ENCODE peak calls at places on chromosomes 6 and 20, in eight cellular contexts. M, H, X, Y, F, D, O and B are unnamed samples.

GRCh38 chr6:56279346-56280080 is 32.1 kb upstream of the COL21A1 start:
- DNase-seq in M (no peak), H (peak), X (no peak), Y (no peak), F (peak), D (no peak), O (no peak), B (no peak)

GRCh38 chr20:15297059-15297875 is 959.9 kb upstream of the FLRT3 start:
- DNase-seq in M (no peak), H (no peak), X (no peak), Y (no peak), F (no peak), D (no peak), O (no peak), B (no peak)

GRCh38 chr20:43138061-43138860 is 51.4 kb downstream of the PTPRT start:
- DNase-seq in M (no peak), H (peak), X (no peak), Y (no peak), F (no peak), D (no peak), O (no peak), B (no peak)

GRCh38 chr6:143689852-143690251 is 12.1 kb downstream of the PHACTR2 start:
- DNase-seq in M (no peak), H (no peak), X (no peak), Y (no peak), F (no peak), D (no peak), O (no peak), B (no peak)

GRCh38 chr6:163554663-163555062 is 140.1 kb downstream of the QKI start:
- DNase-seq in M (peak), H (peak), X (peak), Y (peak), F (peak), D (no peak), O (peak), B (peak)

GRCh38 chr6:44219053-44219814 is 2.5 kb downstream of the MYMX start:
- DNase-seq in M (peak), H (peak), X (no peak), Y (peak), F (no peak), D (no peak), O (peak), B (peak)

GRCh38 chr6:12335717-12336116 is 45.6 kb downstream of the EDN1 start:
- DNase-seq in M (no peak), H (no peak), X (no peak), Y (peak), F (no peak), D (no peak), O (no peak), B (no peak)

GRCh38 chr6:106547961-106548453 is 81.3 kb downstream of the RTN4IP1 start:
- DNase-seq in M (no peak), H (peak), X (no peak), Y (peak), F (peak), D (no peak), O (no peak), B (no peak)

GRCh38 chr20:14220986-14221385 is 116.4 kb downstream of the FLRT3 start:
- DNase-seq in M (no peak), H (no peak), X (no peak), Y (no peak), F (no peak), D (no peak), O (no peak), B (no peak)

GRCh38 chr6:28266962-28267694 is at the start of gene ZSCAN26:
- DNase-seq in M (peak), H (peak), X (peak), Y (peak), F (peak), D (peak), O (peak), B (peak)

GRCh38 chr20:20824924-20825584 is 112.6 kb upstream of the RALGAPA2 start:
- DNase-seq in M (peak), H (peak), X (peak), Y (peak), F (no peak), D (no peak), O (peak), B (peak)